ENCODE peak calls at places on chromosomes 6 and 20, in eight cellular contexts. D is HepG2, R is GM23248, J is fibroblast of lung, O is astrocyte, X is H1, C is PC-3, U is HCT116. Q is an unnamed sample.

GRCh38 chr20:25058797-25059486 is 1.0 kb upstream of the ACSS1 start:
- DNase-seq in U (no peak), R (peak; percentile 30), O (no peak), J (no peak), D (peak; percentile 44), X (no peak), C (peak; percentile 37), Q (peak; percentile 37)

GRCh38 chr6:141488466-141488865 is 644.3 kb upstream of the GJE1 start:
- DNase-seq in X (no peak), D (no peak), C (no peak), U (no peak), O (no peak), J (no peak), R (peak; percentile 41), Q (no peak)

GRCh38 chr6:159887761-159888160 is 3.0 kb upstream of the MAS1 start:
- DNase-seq in U (no peak), X (no peak), C (no peak), O (no peak), R (no peak), D (peak; percentile 10), J (no peak), Q (no peak)

GRCh38 chr6:6758546-6758914 is 170.0 kb downstream of the LY86 start:
- DNase-seq in J (no peak), O (no peak), D (no peak), R (no peak), X (no peak), C (no peak), U (no peak), Q (no peak)

GRCh38 chr20:36407196-36407733 is 101.1 kb downstream of the DLGAP4 start:
- DNase-seq in J (no peak), R (peak; percentile 87), D (no peak), O (no peak), U (no peak), X (no peak), C (peak; percentile 7), Q (no peak)

GRCh38 chr20:10646006-10646405 is 27.8 kb downstream of the JAG1 start:
- DNase-seq in X (no peak), J (no peak), R (no peak), C (no peak), O (no peak), D (no peak), U (no peak), Q (no peak)

GRCh38 chr20:59561228-59561605 is 43.1 kb upstream of the PHACTR3 start:
- DNase-seq in D (no peak), R (no peak), J (no peak), X (no peak), O (no peak), U (no peak), C (no peak), Q (no peak)

GRCh38 chr6:126076992-126077664 is 90.8 kb downstream of the TRMT11 start:
- DNase-seq in C (no peak), J (peak; percentile 75), D (peak; percentile 87), O (no peak), R (no peak), U (no peak), X (no peak), Q (no peak)

GRCh38 chr6:95133578-95133977 is 443.8 kb upstream of the MANEA start:
- DNase-seq in X (no peak), U (peak; percentile 16), O (no peak), D (no peak), C (peak; percentile 27), R (peak; percentile 17), J (peak; percentile 24), Q (no peak)

GRCh38 chr6:89984926-89985743 is 90.9 kb downstream of the GJA10 start:
- DNase-seq in U (no peak), R (peak; percentile 61), J (peak; percentile 79), X (no peak), O (peak; percentile 77), D (no peak), C (no peak), Q (peak; percentile 36)

GRCh38 chr6:91317247-91317646 is 730.4 kb upstream of the MAP3K7 start:
- DNase-seq in O (peak; percentile 18), U (no peak), C (peak; percentile 3), D (no peak), J (peak; percentile 43), X (no peak), R (no peak), Q (no peak)

GRCh38 chr6:5132741-5133140 is 47.6 kb downstream of the PPP1R3G start:
- DNase-seq in D (no peak), R (peak; percentile 93), J (peak; percentile 99), U (no peak), O (peak; percentile 76), X (peak; percentile 9), C (no peak), Q (no peak)

GRCh38 chr6:41406821-41407787 is 71.7 kb downstream of the NCR2 start:
- DNase-seq in O (no peak), X (no peak), C (no peak), J (no peak), R (no peak), D (no peak), U (no peak), Q (no peak)

GRCh38 chr6:84596488-84596887 is 167.9 kb downstream of the TBX18 start:
- DNase-seq in U (no peak), R (no peak), O (no peak), J (no peak), C (no peak), X (no peak), D (no peak), Q (no peak)

GRCh38 chr6:42021847-42022754 is 28.2 kb upstream of the TAF8 start:
- DNase-seq in O (no peak), R (no peak), D (no peak), X (no peak), C (no peak), J (peak; percentile 45), U (no peak), Q (no peak)

GRCh38 chr6:106560966-106561740 is 68.1 kb downstream of the RTN4IP1 start:
- DNase-seq in D (no peak), X (no peak), C (no peak), J (peak; percentile 74), U (no peak), R (peak; percentile 90), O (peak; percentile 51), Q (no peak)

GRCh38 chr6:21200056-21200870 is 393.3 kb upstream of the SOX4 start:
- DNase-seq in R (no peak), C (no peak), J (no peak), U (no peak), D (peak; percentile 21), X (no peak), O (peak; percentile 2), Q (no peak)

GRCh38 chr6:81696505-81696904 is 56.0 kb downstream of the TENT5A start:
- DNase-seq in R (no peak), D (peak; percentile 25), U (no peak), X (no peak), O (peak; percentile 37), C (peak; percentile 51), J (peak; percentile 2), Q (peak; percentile 25)

GRCh38 chr6:125253881-125254280 is 47.9 kb downstream of the HDDC2 start:
- DNase-seq in J (no peak), O (no peak), D (no peak), X (no peak), C (no peak), U (no peak), R (no peak), Q (no peak)

GRCh38 chr6:168039849-168040248 is 39.2 kb downstream of the FRMD1 start:
- DNase-seq in J (no peak), U (no peak), O (no peak), D (no peak), R (no peak), X (no peak), C (no peak), Q (no peak)

GRCh38 chr6:168039301-168039700 is 39.7 kb downstream of the FRMD1 start:
- DNase-seq in D (no peak), J (no peak), X (no peak), O (no peak), C (no peak), U (no peak), R (no peak), Q (no peak)

GRCh38 chr6:168042426-168043192 is 36.4 kb downstream of the FRMD1 start:
- DNase-seq in C (no peak), R (no peak), U (no peak), O (no peak), D (no peak), J (no peak), X (no peak), Q (no peak)

GRCh38 chr6:168041928-168042327 is 37.1 kb downstream of the FRMD1 start:
- DNase-seq in O (no peak), J (no peak), C (no peak), X (no peak), R (no peak), D (no peak), U (no peak), Q (no peak)

GRCh38 chr6:168040856-168041496 is 38.0 kb downstream of the FRMD1 start:
- DNase-seq in O (no peak), D (no peak), C (no peak), X (no peak), R (no peak), J (no peak), U (no peak), Q (no peak)
- TF ChIP-seq EZH2 in O (no peak), D (no peak), C (no peak), X (no peak), R (no peak), J (no peak), U (no peak), Q (no peak)

GRCh38 chr6:36597775-36598174 is 3.6 kb downstream of the SRSF3 start:
- DNase-seq in U (no peak), D (no peak), J (no peak), C (no peak), R (no peak), O (no peak), X (no peak), Q (no peak)
- H3K9me3 ChIP-seq in U (no peaks in the 10 kb centered on the region), D (no peaks in the 10 kb centered on the region), J (no peaks in the 10 kb centered on the region), C (no peaks in the 10 kb centered on the region), R (no peaks in the 10 kb centered on the region), O (no peaks in the 10 kb centered on the region), X (no peaks in the 10 kb centered on the region), Q (no peaks in the 10 kb centered on the region)

GRCh38 chr20:47201074-47201730 is 155.3 kb downstream of the ZMYND8 start:
- DNase-seq in O (no peak), C (no peak), D (peak; percentile 41), U (peak; percentile 34), J (no peak), X (no peak), R (no peak), Q (no peak)

GRCh38 chr20:47195573-47195972 is 160.9 kb downstream of the ZMYND8 start:
- DNase-seq in U (no peak), C (no peak), R (no peak), J (no peak), D (no peak), O (no peak), X (no peak), Q (no peak)

GRCh38 chr20:47198996-47199552 is 157.4 kb downstream of the ZMYND8 start:
- DNase-seq in X (no peak), J (no peak), C (no peak), O (no peak), D (no peak), U (no peak), R (no peak), Q (no peak)

GRCh38 chr20:47198254-47198671 is 158.2 kb downstream of the ZMYND8 start:
- DNase-seq in R (peak; percentile 43), C (peak; percentile 41), O (no peak), D (no peak), U (no peak), J (no peak), X (no peak), Q (no peak)

GRCh38 chr20:47196091-47197081 is 160.1 kb downstream of the ZMYND8 start:
- DNase-seq in C (peak; percentile 88), J (peak; percentile 63), X (peak; percentile 59), O (peak; percentile 21), R (peak; percentile 81), D (peak; percentile 70), U (peak; percentile 62), Q (peak; percentile 72)
- H2AFZ ChIP-seq in C (peak overlapping the region; percentile 80), J (no peak overlapping the region), X (peak overlapping the region; percentile 79), O (peak overlapping the region; percentile 8), R (peak overlapping the region; percentile 76), D (peak overlapping the region; percentile 85), U (peak overlapping the region; percentile 69), Q (peak overlapping the region; percentile 62)

GRCh38 chr6:44312901-44313788 is at the start of gene AARS2:
- DNase-seq in C (peak; percentile 89), D (peak; percentile 87), J (peak; percentile 87), O (peak; percentile 74), U (peak; percentile 81), R (peak; percentile 88), X (peak; percentile 68), Q (peak; percentile 83)
- TF ChIP-seq EZH2 in C (no peak), D (no peak), J (no peak), O (no peak), U (no peak), R (no peak), X (no peak), Q (no peak)